ENCODE peak calls at places on chromosomes 3 and 15, in seven cellular contexts. One of them, this sample, is unnamed.

GRCh38 chr3:86991840-86992430 is 986 bp upstream of the VGLL3 start:
- DNase-seq in AG10803: no peak
- DNase-seq in WTC11: no peak
- DNase-seq in heart right ventricle: no peak
- DNase-seq in COR-L47: no peak
- DNase-seq in colonic mucosa: no peak
- DNase-seq in T-helper 1 cell: no peak
- DNase-seq in this sample: no peak

GRCh38 chr3:98806583-98806982 is 43.4 kb downstream of the ST3GAL6 start:
- DNase-seq in WTC11: no peak
- DNase-seq in colonic mucosa: no peak
- DNase-seq in heart right ventricle: no peak
- DNase-seq in AG10803: no peak
- DNase-seq in T-helper 1 cell: no peak
- DNase-seq in COR-L47: no peak
- DNase-seq in this sample: no peak

GRCh38 chr3:197007296-197007940 is 22.2 kb downstream of the MELTF start:
- DNase-seq in T-helper 1 cell: no peak
- DNase-seq in AG10803: no peak
- DNase-seq in colonic mucosa: no peak
- DNase-seq in COR-L47: no peak
- DNase-seq in WTC11: no peak
- DNase-seq in heart right ventricle: no peak
- DNase-seq in this sample: no peak

GRCh38 chr3:107574650-107575049 is 51.9 kb downstream of the BBX start:
- DNase-seq in T-helper 1 cell: peak
- DNase-seq in WTC11: no peak
- DNase-seq in AG10803: peak
- DNase-seq in COR-L47: peak
- DNase-seq in colonic mucosa: no peak
- DNase-seq in heart right ventricle: no peak
- DNase-seq in this sample: peak

GRCh38 chr3:28575748-28576589 is 227.3 kb upstream of the AZI2 start:
- DNase-seq in T-helper 1 cell: no peak
- DNase-seq in COR-L47: peak
- DNase-seq in AG10803: peak
- DNase-seq in colonic mucosa: no peak
- DNase-seq in WTC11: peak
- DNase-seq in heart right ventricle: peak
- DNase-seq in this sample: peak

GRCh38 chr3:31610700-31611275 is 78.1 kb downstream of the STT3B start:
- DNase-seq in heart right ventricle: no peak
- DNase-seq in COR-L47: no peak
- DNase-seq in colonic mucosa: peak
- DNase-seq in T-helper 1 cell: peak
- DNase-seq in AG10803: peak
- DNase-seq in WTC11: no peak
- DNase-seq in this sample: peak

GRCh38 chr3:59791774-59792308 is 742.0 kb upstream of the CFAP20DC start:
- DNase-seq in colonic mucosa: no peak
- DNase-seq in heart right ventricle: no peak
- DNase-seq in WTC11: no peak
- DNase-seq in T-helper 1 cell: no peak
- DNase-seq in AG10803: no peak
- DNase-seq in COR-L47: no peak
- DNase-seq in this sample: no peak

GRCh38 chr3:176814252-176814651 is 383.0 kb downstream of the TBL1XR1 start:
- DNase-seq in T-helper 1 cell: peak
- DNase-seq in colonic mucosa: peak
- DNase-seq in COR-L47: no peak
- DNase-seq in heart right ventricle: peak
- DNase-seq in WTC11: peak
- DNase-seq in AG10803: peak
- DNase-seq in this sample: no peak

GRCh38 chr15:94237903-94238302 is 6.5 kb downstream of the MCTP2 start:
- DNase-seq in T-helper 1 cell: no peak
- DNase-seq in colonic mucosa: no peak
- DNase-seq in COR-L47: no peak
- DNase-seq in AG10803: no peak
- DNase-seq in WTC11: no peak
- DNase-seq in heart right ventricle: no peak
- DNase-seq in this sample: no peak

GRCh38 chr3:187292186-187292585 is 649 bp upstream of the MASP1 start:
- DNase-seq in COR-L47: no peak
- DNase-seq in WTC11: no peak
- DNase-seq in colonic mucosa: no peak
- DNase-seq in T-helper 1 cell: no peak
- DNase-seq in heart right ventricle: no peak
- DNase-seq in AG10803: peak
- DNase-seq in this sample: no peak

GRCh38 chr3:10667269-10667668 is 148.8 kb upstream of the SLC6A11 start:
- DNase-seq in COR-L47: no peak
- DNase-seq in AG10803: no peak
- DNase-seq in WTC11: no peak
- DNase-seq in colonic mucosa: no peak
- DNase-seq in heart right ventricle: no peak
- DNase-seq in T-helper 1 cell: no peak
- DNase-seq in this sample: no peak

GRCh38 chr15:42890161-42890913 is 30.2 kb downstream of the TTBK2 start:
- DNase-seq in WTC11: no peak
- DNase-seq in AG10803: peak
- DNase-seq in T-helper 1 cell: no peak
- DNase-seq in COR-L47: no peak
- DNase-seq in colonic mucosa: no peak
- DNase-seq in heart right ventricle: no peak
- DNase-seq in this sample: no peak

GRCh38 chr3:147030274-147030673 is 376.1 kb downstream of the ZIC4 start:
- DNase-seq in AG10803: peak
- DNase-seq in COR-L47: no peak
- DNase-seq in WTC11: no peak
- DNase-seq in colonic mucosa: no peak
- DNase-seq in heart right ventricle: no peak
- DNase-seq in T-helper 1 cell: no peak
- DNase-seq in this sample: no peak

GRCh38 chr15:47384316-47384715 is 333.0 kb upstream of the SEMA6D start:
- DNase-seq in heart right ventricle: peak
- DNase-seq in WTC11: no peak
- DNase-seq in colonic mucosa: no peak
- DNase-seq in T-helper 1 cell: no peak
- DNase-seq in COR-L47: no peak
- DNase-seq in AG10803: peak
- DNase-seq in this sample: no peak

GRCh38 chr3:142909282-142909681 is 20.4 kb upstream of the PCOLCE2 start:
- DNase-seq in T-helper 1 cell: no peak
- DNase-seq in COR-L47: no peak
- DNase-seq in heart right ventricle: no peak
- DNase-seq in AG10803: no peak
- DNase-seq in WTC11: no peak
- DNase-seq in colonic mucosa: no peak
- DNase-seq in this sample: no peak

GRCh38 chr15:90106522-90107117 is 4.4 kb upstream of the IDH2 start:
- DNase-seq in COR-L47: no peak
- DNase-seq in WTC11: no peak
- DNase-seq in T-helper 1 cell: no peak
- DNase-seq in heart right ventricle: peak
- DNase-seq in colonic mucosa: peak
- DNase-seq in AG10803: peak
- DNase-seq in this sample: no peak

GRCh38 chr3:57069471-57070010 is 9.1 kb downstream of the SPATA12 start:
- DNase-seq in heart right ventricle: no peak
- DNase-seq in WTC11: no peak
- DNase-seq in colonic mucosa: no peak
- DNase-seq in T-helper 1 cell: no peak
- DNase-seq in AG10803: peak
- DNase-seq in COR-L47: no peak
- DNase-seq in this sample: no peak

GRCh38 chr15:61063875-61064320 is 165.2 kb downstream of the RORA start:
- DNase-seq in WTC11: no peak
- DNase-seq in colonic mucosa: peak
- DNase-seq in COR-L47: peak
- DNase-seq in heart right ventricle: no peak
- DNase-seq in AG10803: no peak
- DNase-seq in T-helper 1 cell: no peak
- DNase-seq in this sample: peak